ENCODE peak calls at places on chromosome 9, in six cellular contexts. J is fibroblast of the aortic adventitia, D is activated B cell treated with CpG ODN at 0.5 μM for 24 hours, B is foreskin keratinocyte, L is heart right ventricle, Y is GM12865. Q is an unnamed sample.

GRCh38 chr9:131254107-131254491 is 22.2 kb downstream of the FAM78A start:
- DNase-seq in D (no peak), L (peak), B (no peak), J (no peak), Y (peak), Q (no peak)

GRCh38 chr9:132507670-132508469 is 74.5 kb upstream of the BARHL1 start:
- DNase-seq in J (peak), D (peak), L (peak), Y (peak), B (peak), Q (peak)

GRCh38 chr9:131276107-131276888 is at the start of gene FAM78A:
- DNase-seq in Y (peak), B (no peak), D (peak), L (no peak), J (no peak), Q (no peak)

GRCh38 chr9:35871514-35871913 is 1.3 kb upstream of the OR13J1 start:
- DNase-seq in B (peak), D (no peak), Y (no peak), J (no peak), L (no peak), Q (peak)

GRCh38 chr9:128420651-128421473 is at the start of gene CERCAM:
- DNase-seq in Y (peak), B (peak), L (peak), D (peak), J (peak), Q (peak)

GRCh38 chr9:121718063-121718462 is 66.6 kb downstream of the DAB2IP start:
- DNase-seq in Y (no peak), B (no peak), L (no peak), D (no peak), J (no peak), Q (no peak)

GRCh38 chr9:75869236-75869635 is 21.2 kb upstream of the PCSK5 start:
- DNase-seq in Y (no peak), L (no peak), D (no peak), J (no peak), B (no peak), Q (no peak)

GRCh38 chr9:98488578-98489312 is 220.0 kb downstream of the GABBR2 start:
- DNase-seq in J (peak), L (no peak), B (peak), Y (no peak), D (no peak), Q (peak)

GRCh38 chr9:3696368-3696767 is 170.6 kb upstream of the RFX3 start:
- DNase-seq in D (no peak), B (no peak), Y (no peak), L (no peak), J (no peak), Q (no peak)

GRCh38 chr9:99720455-99721050 is 101.1 kb upstream of the NR4A3 start:
- DNase-seq in D (no peak), Y (peak), L (no peak), B (no peak), J (peak), Q (no peak)

GRCh38 chr9:32550046-32550608 is 2.0 kb upstream of the SMIM27 start:
- DNase-seq in B (peak), Y (no peak), L (no peak), D (no peak), J (peak), Q (peak)

GRCh38 chr9:87069690-87070089 is 122.4 kb upstream of the GAS1 start:
- DNase-seq in B (no peak), L (no peak), J (peak), Y (no peak), D (no peak), Q (no peak)

GRCh38 chr9:115117999-115118470 is at the start of gene TNC:
- DNase-seq in L (peak), B (peak), J (peak), D (no peak), Y (no peak), Q (peak)

GRCh38 chr9:137188490-137189296 is at the start of the genes ANAPC2 and SSNA1:
- DNase-seq in B (peak), D (peak), L (peak), J (peak), Y (peak), Q (peak)
- TF ChIP-seq CTCF in B (peak), D (no peak), L (no peak), J (peak), Y (peak), Q (peak)

DNA sequence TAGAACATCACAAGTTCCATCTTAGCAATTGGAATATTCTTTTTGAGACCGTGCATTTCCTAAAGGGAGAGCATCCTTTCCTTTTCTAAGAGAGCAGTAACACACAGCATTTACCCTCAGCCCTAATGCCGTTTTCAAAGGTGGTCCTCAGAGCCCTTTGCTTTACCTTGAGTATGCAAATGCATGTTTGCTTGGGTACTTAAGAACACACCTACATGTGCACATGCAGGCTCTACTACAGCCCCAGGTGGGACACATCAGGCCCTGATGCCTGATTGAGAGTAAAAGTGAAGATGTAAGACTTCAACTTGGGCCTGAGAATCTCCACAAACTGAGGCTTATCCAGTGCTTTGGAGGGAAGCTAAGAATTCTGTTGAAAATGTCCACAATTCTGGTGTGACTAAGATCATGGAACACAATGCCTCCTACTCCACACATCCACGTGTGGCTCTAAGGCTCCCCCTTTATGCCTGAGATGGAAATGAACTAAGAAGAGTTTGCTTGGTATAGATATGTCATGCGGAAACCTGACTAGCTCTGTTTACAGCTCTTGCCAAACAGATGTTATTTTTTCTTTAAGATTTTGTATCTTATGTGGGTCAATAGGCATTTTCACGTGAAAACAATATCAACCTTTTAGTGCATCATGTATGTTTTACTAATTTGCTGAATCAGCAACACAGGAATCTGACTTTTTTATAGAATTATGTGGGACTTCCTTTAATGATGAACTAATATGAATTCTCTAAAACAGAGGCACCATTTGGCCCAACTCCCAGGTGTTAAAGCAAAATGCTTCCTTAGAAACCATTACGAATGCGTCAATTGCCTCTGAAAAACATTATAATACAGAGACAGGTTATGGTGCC is 48.9 kb upstream of the SLC2A8 start:
- DNase-seq in Y (peak), L (peak), D (no peak), J (peak), B (peak), Q (peak)
- TF ChIP-seq CTCF in Y (peak), L (no peak), D (no peak), J (peak), B (peak), Q (peak)

GRCh38 chr9:21527579-21527978 is 45.5 kb upstream of the IFNE start:
- DNase-seq in Y (peak), L (no peak), D (no peak), B (no peak), J (no peak), Q (no peak)
- TF ChIP-seq CTCF in Y (no peak), L (no peak), D (no peak), B (no peak), J (no peak), Q (no peak)

GRCh38 chr9:88108779-88109178 is 29.5 kb downstream of the SPATA31C2 start:
- DNase-seq in Y (no peak), B (no peak), D (no peak), J (no peak), L (no peak), Q (no peak)

GRCh38 chr9:88110026-88110425 is 28.2 kb downstream of the SPATA31C2 start:
- DNase-seq in D (no peak), J (no peak), L (no peak), B (no peak), Y (no peak), Q (no peak)

DNA sequence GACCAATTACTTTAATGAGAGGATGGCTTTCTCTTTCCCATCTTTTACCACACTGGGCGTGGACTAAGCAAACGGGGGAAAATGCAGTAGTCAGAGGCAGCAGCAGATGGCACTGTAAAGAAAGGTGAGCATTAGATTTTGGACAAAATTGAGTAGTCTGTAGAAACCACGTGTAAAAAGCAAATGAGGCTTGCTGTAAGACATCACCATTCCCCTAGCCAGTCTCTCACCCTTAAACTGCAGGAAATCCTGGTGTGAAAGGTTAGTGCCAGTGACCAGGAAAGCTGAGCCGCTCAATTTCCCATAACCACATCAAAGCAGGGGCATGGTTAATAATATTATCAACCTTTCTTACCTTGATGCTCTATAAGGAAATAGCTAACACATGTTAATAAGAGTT is 31.8 kb downstream of the SPATA31C2 start:
- DNase-seq in B (peak), D (no peak), J (peak), Y (no peak), L (peak), Q (peak)
- TF ChIP-seq CTCF in B (peak), D (no peak), J (peak), Y (peak), L (no peak), Q (peak)